ENCODE peak calls at places on chromosomes 7 and 10, in ten cellular contexts. V is stimulated activated CD4-positive, alpha-beta T cell treated with anti-CD3 and anti-CD28 coated beads, Interleukin-1b, Interleukin-23, amount 100 ng/mL, for 48 hours; D is mesenchymal stem cell; X is ovary; T is HCEC 1CT; L is activated T-helper 1 cell treated with anti-CD3 and anti-CD28 coated beads, Interleukin-2, amount 50 U/mL, for 16 hours; C is endothelial cell; K is IMR-90; Y is glutamatergic neuron; Q is transverse colon. H is an unnamed sample.

GRCh38 chr10:12455774-12456173 is 106.4 kb downstream of the CAMK1D start:
- DNase-seq in Q (no peak), Y (no peak), X (no peak), T (no peak), V (no peak), K (no peak), C (no peak), L (no peak), D (peak), H (no peak)

GRCh38 chr10:11443468-11444147 is 167.8 kb downstream of the USP6NL start:
- DNase-seq in K (no peak), D (no peak), X (no peak), Y (no peak), L (no peak), V (no peak), T (no peak), Q (no peak), C (no peak), H (no peak)

GRCh38 chr7:1569016-1569415 is 816 bp downstream of the PSMG3 start:
- DNase-seq in L (no peak), Q (no peak), K (peak), C (no peak), V (peak), X (no peak), Y (no peak), D (peak), T (no peak), H (peak)

GRCh38 chr7:42606217-42606905 is 305.5 kb downstream of the C7orf25 start:
- DNase-seq in Y (no peak), D (peak), T (peak), C (no peak), L (no peak), Q (no peak), X (no peak), V (no peak), K (no peak), H (no peak)

GRCh38 chr7:36658603-36659516 is 65.4 kb downstream of the AOAH start:
- DNase-seq in L (no peak), Q (no peak), Y (no peak), C (peak), X (no peak), D (peak), V (no peak), T (peak), K (peak), H (no peak)

GRCh38 chr10:9222917-9223316 is 1168.4 kb downstream of the GATA3 start:
- DNase-seq in T (peak), X (no peak), D (peak), Y (no peak), L (no peak), V (no peak), Q (no peak), C (no peak), K (no peak), H (no peak)

GRCh38 chr10:10796774-10797415 is 220.8 kb upstream of the CELF2 start:
- DNase-seq in Q (no peak), V (no peak), L (no peak), D (peak), T (no peak), Y (no peak), X (no peak), K (peak), C (no peak), H (no peak)

GRCh38 chr10:68871731-68872342 is 29.3 kb upstream of the DDX50 start:
- DNase-seq in C (no peak), D (peak), L (no peak), Y (no peak), K (peak), X (no peak), T (peak), Q (no peak), V (no peak), H (no peak)

GRCh38 chr7:83681200-83681599 is 32.3 kb upstream of the SEMA3E start:
- DNase-seq in K (no peak), C (no peak), V (no peak), X (no peak), L (no peak), D (no peak), T (no peak), Y (no peak), Q (no peak), H (no peak)

GRCh38 chr10:24465899-24466615 is 257.1 kb downstream of the KIAA1217 start:
- DNase-seq in X (no peak), Y (no peak), V (peak), K (peak), Q (peak), C (no peak), D (peak), T (peak), L (no peak), H (peak)

GRCh38 chr10:12902135-12902572 is 99.4 kb downstream of the CCDC3 start:
- DNase-seq in Q (peak), X (peak), Y (peak), C (peak), K (peak), L (no peak), D (peak), T (peak), V (peak), H (peak)

GRCh38 chr10:13054844-13055243 is 45.1 kb upstream of the OPTN start:
- DNase-seq in L (no peak), K (no peak), T (no peak), X (no peak), V (no peak), D (no peak), C (no peak), Y (no peak), Q (no peak), H (no peak)

GRCh38 chr7:38374507-38374906 is 101.1 kb upstream of the TARP start:
- DNase-seq in X (no peak), C (peak), V (peak), D (peak), L (no peak), K (peak), Q (no peak), Y (peak), T (peak), H (no peak)

GRCh38 chr7:98242934-98243333 is 9.1 kb downstream of the TECPR1 start:
- DNase-seq in T (no peak), Y (no peak), K (no peak), L (no peak), X (no peak), D (no peak), Q (no peak), C (no peak), V (no peak), H (no peak)

GRCh38 chr10:114023198-114023597 is 20.5 kb upstream of the ADRB1 start:
- DNase-seq in Y (no peak), V (no peak), C (no peak), K (peak), T (no peak), Q (no peak), X (no peak), L (no peak), D (peak), H (no peak)

GRCh38 chr7:94154182-94154581 is 150.0 kb upstream of the BET1 start:
- DNase-seq in Q (no peak), T (no peak), Y (no peak), V (no peak), X (no peak), L (no peak), K (no peak), C (no peak), D (no peak), H (no peak)